ENCODE peak calls at places on chromosomes 2 and 18, in six cellular contexts. J is right cardiac atrium, N is heart left ventricle, Q is GM23248, S is astrocyte, E is mammary epithelial cell. K is an unnamed sample. For H3K4me1 and H3K27me3, the result is how much of the 10 kb centered on the place peaks cover.

GRCh38 chr2:128533101-128533500 is 214.4 kb upstream of the HS6ST1 start:
- DNase-seq in J (no peak), N (no peak), Q (no peak), S (no peak), E (no peak), K (no peak)

GRCh38 chr2:231648579-231649174 is 56.0 kb downstream of the TEX44 start:
- DNase-seq in J (peak), N (peak), Q (peak), S (no peak), E (peak), K (no peak)

GRCh38 chr2:1856922-1857321 is 112.6 kb upstream of the PXDN start:
- DNase-seq in J (no peak), N (no peak), Q (peak), S (peak), E (no peak), K (no peak)

GRCh38 chr2:46849741-46850474 is 65.7 kb downstream of the MCFD2 start:
- DNase-seq in J (peak), N (peak), Q (peak), S (peak), E (no peak), K (no peak)

GRCh38 chr18:13500891-13501887 is 225.2 kb downstream of the FAM210A start:
- DNase-seq in J (peak), N (peak), Q (peak), S (peak), E (peak), K (peak)

GRCh38 chr2:195769975-195770374 is 112.9 kb downstream of the SLC39A10 start:
- DNase-seq in J (no peak), N (no peak), Q (no peak), S (no peak), E (no peak), K (no peak)

GRCh38 chr2:212649646-212650045 is 111.0 kb upstream of the ERBB4 start:
- DNase-seq in J (no peak), N (no peak), Q (no peak), S (no peak), E (no peak), K (no peak)

GRCh38 chr2:70596739-70597138 is 43.1 kb upstream of the TGFA start:
- DNase-seq in J (no peak), N (no peak), Q (peak), S (peak), E (peak), K (peak)

GRCh38 chr18:78984941-78985784 is 5.5 kb downstream of the SALL3 start:
- DNase-seq in J (no peak), N (no peak), Q (no peak), S (no peak), E (peak), K (no peak)

GRCh38 chr18:56291229-56291796 is 347.1 kb downstream of the TXNL1 start:
- DNase-seq in J (no peak), N (no peak), Q (no peak), S (no peak), E (no peak), K (no peak)

GRCh38 chr2:190627881-190628412 is 20.9 kb upstream of the NAB1 start:
- DNase-seq in J (peak), N (peak), Q (peak), S (peak), E (no peak), K (no peak)

GRCh38 chr2:226664140-226664539 is 135.5 kb downstream of the IRS1 start:
- DNase-seq in J (peak), N (peak), Q (no peak), S (no peak), E (no peak), K (no peak)

GRCh38 chr18:13791181-13791580 is 32.8 kb upstream of the MC5R start:
- DNase-seq in J (no peak), N (no peak), Q (peak), S (no peak), E (peak), K (peak)

GRCh38 chr2:182129188-182129707 is 143.6 kb downstream of the PPP1R1C start:
- DNase-seq in J (no peak), N (no peak), Q (no peak), S (no peak), E (no peak), K (no peak)

GRCh38 chr2:11949732-11950503 is 203.5 kb downstream of the LPIN1 start:
- DNase-seq in J (no peak), N (no peak), Q (peak), S (no peak), E (no peak), K (no peak)

GRCh38 chr2:69700381-69700780 is 41.6 kb upstream of the ANXA4 start:
- DNase-seq in J (no peak), N (no peak), Q (no peak), S (no peak), E (no peak), K (no peak)

GRCh38 chr2:225995788-225996476 is 596.4 kb downstream of the NYAP2 start:
- DNase-seq in J (no peak), N (peak), Q (peak), S (peak), E (peak), K (no peak)

GRCh38 chr2:71614976-71615768 is 161.8 kb downstream of the DYSF start:
- DNase-seq in J (peak), N (peak), Q (peak), S (peak), E (no peak), K (no peak)

GRCh38 chr2:163662141-163662780 is 73.5 kb downstream of the FIGN start:
- DNase-seq in J (no peak), N (no peak), Q (no peak), S (peak), E (no peak), K (peak)

GRCh38 chr2:84393829-84394228 is 65.3 kb downstream of the SUCLG1 start:
- DNase-seq in J (no peak), N (no peak), Q (peak), S (peak), E (no peak), K (no peak)

GRCh38 chr2:54941248-54941984 is 108.8 kb downstream of the RTN4 start:
- DNase-seq in J (no peak), N (no peak), Q (no peak), S (no peak), E (peak), K (no peak)

GRCh38 chr2:38581193-38582147 is 21.3 kb downstream of the HNRNPLL start:
- DNase-seq in J (no peak), N (no peak), Q (peak), S (peak), E (peak), K (peak)

GRCh38 chr2:186645999-186646398 is 47.9 kb upstream of the FAM171B start:
- DNase-seq in J (no peak), N (no peak), Q (peak), S (peak), E (no peak), K (no peak)

GRCh38 chr2:47984041-47984440 is 77.7 kb upstream of the FBXO11 start:
- DNase-seq in J (peak), N (no peak), Q (peak), S (peak), E (no peak), K (no peak)

GRCh38 chr2:173979721-173980351 is 14.7 kb upstream of the SP3 start:
- DNase-seq in J (no peak), N (no peak), Q (peak), S (no peak), E (no peak), K (no peak)

GRCh38 chr2:169509230-169509917 is at the start of gene KLHL41:
- DNase-seq in J (no peak), N (no peak), Q (peak), S (peak), E (peak), K (peak)

DNA sequence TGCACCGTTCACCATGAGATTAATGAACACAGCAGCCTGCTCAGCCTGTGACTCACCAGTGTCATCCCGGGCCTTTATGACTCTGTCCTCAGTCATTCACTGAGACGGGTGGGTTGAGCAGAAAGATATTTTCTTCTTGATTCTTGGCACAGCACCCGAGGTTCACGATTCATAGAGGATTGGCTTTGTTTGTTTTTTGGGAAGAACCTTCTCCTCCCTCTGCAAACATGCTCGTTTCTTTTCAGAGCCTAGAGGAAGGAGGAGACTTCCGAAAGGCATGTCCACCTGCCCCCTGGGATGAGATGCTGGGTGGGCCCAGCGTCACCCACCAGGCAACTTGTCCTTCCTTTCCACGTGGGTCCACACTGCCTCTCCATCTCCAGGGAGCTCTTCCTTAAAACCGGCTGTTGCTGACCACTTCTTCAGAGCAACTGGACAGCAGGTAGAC is 199.2 kb downstream of the GLI2 start:
- DNase-seq in J (peak), N (peak), Q (peak), S (peak), E (peak), K (peak)
- H3K4me1 ChIP-seq in J (under half), N (under half), Q (half or more), S (half or more), E (under half), K (under half)

DNA sequence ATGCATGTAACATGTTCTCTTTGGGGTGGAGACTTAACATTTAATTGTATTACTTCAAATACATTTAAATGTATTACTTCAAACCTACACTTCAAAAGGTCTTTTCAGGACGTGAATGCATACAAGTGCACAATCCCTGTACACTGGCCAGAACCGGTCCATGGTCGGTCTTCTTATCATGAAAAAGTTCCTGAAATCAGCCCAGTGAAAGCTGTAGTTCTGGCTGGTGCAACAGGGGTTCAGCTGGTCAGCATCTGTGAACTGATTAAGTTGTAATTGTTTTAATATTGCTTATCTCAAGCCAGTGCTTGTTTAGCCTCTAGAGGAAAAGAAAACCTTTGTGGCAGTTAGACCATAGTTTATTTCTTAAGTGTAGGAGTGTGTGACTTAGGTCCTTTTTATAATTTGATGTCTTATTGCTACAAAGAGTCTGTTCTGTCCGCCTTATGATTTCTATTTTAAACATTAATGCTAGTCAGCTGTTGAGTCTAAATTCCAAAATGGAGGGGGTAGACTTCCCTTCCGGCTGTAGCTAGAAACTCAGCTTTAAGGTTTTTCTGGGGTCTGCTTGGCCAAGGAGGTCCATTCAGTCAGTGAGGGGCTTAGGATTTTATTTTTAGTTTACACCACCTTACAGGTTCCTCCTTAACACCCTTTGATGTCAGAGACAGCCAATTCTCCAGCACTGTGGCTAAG is 765 bp upstream of the CYBRD1 start:
- DNase-seq in J (no peak), N (no peak), Q (peak), S (no peak), E (no peak), K (no peak)
- H3K27ac ChIP-seq in J (peak), N (peak), Q (peak), S (peak), E (no peak), K (no peak)

GRCh38 chr2:240997141-240997855 is 1.1 kb upstream of the SNED1 start:
- DNase-seq in J (peak), N (peak), Q (peak), S (no peak), E (no peak), K (no peak)
- H3K27me3 ChIP-seq in J (under half), N (under half), Q (under half), S (under half), E (under half), K (under half)

DNA sequence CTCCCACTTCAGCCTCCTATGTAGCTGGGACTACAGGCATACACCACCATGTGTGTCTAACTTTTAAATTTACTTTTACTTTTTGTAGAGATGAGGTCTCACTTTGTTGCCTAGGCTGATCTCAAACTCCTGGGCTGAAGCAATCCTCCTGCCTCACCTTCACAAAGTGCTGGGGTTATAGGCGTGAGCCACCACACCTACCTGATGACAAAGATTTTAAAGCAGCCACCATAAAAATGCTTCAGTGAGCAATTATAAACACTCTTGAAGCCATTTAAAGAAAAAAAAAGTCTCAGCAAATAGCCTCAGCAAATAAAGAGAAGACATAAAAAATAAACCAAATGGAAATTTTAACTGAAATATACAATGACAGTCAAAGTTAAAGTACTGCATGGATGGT is 35.6 kb downstream of the MRPS5 start:
- DNase-seq in J (no peak), N (no peak), Q (no peak), S (no peak), E (no peak), K (no peak)
- H3K4me1 ChIP-seq in J (under half), N (under half), Q (under half), S (under half), E (under half), K (under half)

GRCh38 chr18:57619881-57620280 is 1.8 kb downstream of the NARS1 start:
- DNase-seq in J (no peak), N (no peak), Q (peak), S (no peak), E (no peak), K (no peak)
- H3K27ac ChIP-seq in J (no peak), N (no peak), Q (no peak), S (peak), E (no peak), K (no peak)